ENCODE peak calls at places on chromosomes 3 and 15, in four cellular contexts. R is activated gamma-delta T cell treated with Interleukin-2 at 50 U/mL for 16 hours, V is NCI-H1092 treated with DMSO at 0.1 percent for 48 hours, Y is AG10803. Q is an unnamed sample.

GRCh38 chr3:47571391-47572165 is 7.1 kb downstream of the CSPG5 start:
- DNase-seq in V (peak; percentile 41), R (no peak), Y (no peak), Q (no peak)

GRCh38 chr15:30985081-30985531 is 6.3 kb downstream of the MTMR10 start:
- DNase-seq in Y (peak; percentile 59), V (no peak), R (no peak), Q (no peak)

GRCh38 chr3:10697918-10698317 is 118.1 kb upstream of the SLC6A11 start:
- DNase-seq in V (no peak), R (no peak), Y (no peak), Q (no peak)

GRCh38 chr15:60589728-60590127 is 110.8 kb upstream of the ICE2 start:
- DNase-seq in R (no peak), V (no peak), Y (peak; percentile 64), Q (no peak)

GRCh38 chr3:127525373-127525772 is 65.2 kb downstream of the TPRA1 start:
- DNase-seq in Y (peak; percentile 17), V (no peak), R (no peak), Q (no peak)

GRCh38 chr15:69415381-69415780 is 1.2 kb downstream of the KIF23 start:
- DNase-seq in V (no peak), R (no peak), Y (peak; percentile 31), Q (no peak)

GRCh38 chr15:40562691-40563090 is 2.2 kb downstream of the CCDC32 start:
- DNase-seq in Y (peak; percentile 16), R (no peak), V (no peak), Q (no peak)

GRCh38 chr3:29281265-29282228 is 676 bp downstream of the RBMS3 start:
- DNase-seq in R (no peak), Y (peak; percentile 45), V (no peak), Q (no peak)

GRCh38 chr3:197181751-197182150 is 116.7 kb downstream of the DLG1 start:
- DNase-seq in Y (peak; percentile 44), R (no peak), V (no peak), Q (no peak)

GRCh38 chr3:165206454-165207266 is 10.5 kb upstream of the SLITRK3 start:
- DNase-seq in V (peak; percentile 76), R (no peak), Y (peak; percentile 72), Q (no peak)

GRCh38 chr15:71085809-71086208 is 29.5 kb upstream of the THSD4 start:
- DNase-seq in R (no peak), V (no peak), Y (no peak), Q (no peak)

GRCh38 chr3:9781551-9781950 is 10.7 kb downstream of the TADA3 start:
- DNase-seq in V (no peak), Y (no peak), R (no peak), Q (no peak)

GRCh38 chr15:63256433-63256884 is 20.9 kb upstream of the APH1B start:
- DNase-seq in R (no peak), V (no peak), Y (peak; percentile 86), Q (no peak)

Q was measured in naive thymus-derived CD4-positive, alpha-beta T cell.